ENCODE peak calls at places on chromosome 17, in five cellular contexts. O is IMR-90, E is ovary, L is A549, A is body of pancreas. X is an unnamed sample.

GRCh38 chr17:66777689-66778225 is 57.2 kb upstream of the CACNG5 start:
- DNase-seq in O (peak; percentile 44), E (no peak), L (no peak), A (no peak), X (no peak)

GRCh38 chr17:51439395-51440229 is 179.3 kb downstream of the UTP18 start:
- DNase-seq in O (no peak), E (no peak), L (no peak), A (no peak), X (no peak)

GRCh38 chr17:60231691-60232090 is 81.9 kb downstream of the CA4 start:
- DNase-seq in O (peak; percentile 58), E (no peak), L (no peak), A (no peak), X (no peak)

GRCh38 chr17:49993423-49994037 is 1.5 kb downstream of the DLX3 start:
- DNase-seq in O (no peak), E (peak; percentile 55), L (no peak), A (peak; percentile 52), X (no peak)

GRCh38 chr17:46163316-46163715 is 29.9 kb downstream of the KANSL1 start:
- DNase-seq in O (no peak), E (no peak), L (no peak), A (no peak), X (no peak)

GRCh38 chr17:43314582-43314981 is 80.8 kb upstream of the RNU2-1 start:
- DNase-seq in O (no peak), E (no peak), L (no peak), A (no peak), X (no peak)

GRCh38 chr17:15232517-15232915 is 32.6 kb downstream of the PMP22 start:
- DNase-seq in O (no peak), E (no peak), L (no peak), A (no peak), X (no peak)

GRCh38 chr17:36072431-36073121 is 8.5 kb downstream of the CCL18 start:
- DNase-seq in O (peak; percentile 10), E (no peak), L (peak; percentile 70), A (peak; percentile 67), X (peak; percentile 73)

GRCh38 chr17:45029758-45030423 is 21.5 kb downstream of the DCAKD start:
- DNase-seq in O (no peak), E (no peak), L (no peak), A (no peak), X (no peak)

GRCh38 chr17:10103712-10104111 is 94.7 kb downstream of the GAS7 start:
- DNase-seq in O (no peak), E (no peak), L (no peak), A (no peak), X (no peak)

GRCh38 chr17:40980594-40980993 is 3.5 kb downstream of the KRT40 start:
- DNase-seq in O (peak; percentile 63), E (no peak), L (no peak), A (peak; percentile 20), X (peak; percentile 54)

GRCh38 chr17:79909121-79909520 is 69.9 kb upstream of the CBX4 start:
- DNase-seq in O (no peak), E (no peak), L (no peak), A (no peak), X (no peak)

GRCh38 chr17:82399601-82400101 is 18.5 kb upstream of the HEXD start:
- DNase-seq in O (no peak), E (no peak), L (no peak), A (no peak), X (no peak)

GRCh38 chr17:67733371-67733770 is 15.6 kb downstream of the NOL11 start:
- DNase-seq in O (no peak), E (no peak), L (no peak), A (no peak), X (no peak)

GRCh38 chr17:42843358-42843934 is 934 bp upstream of the AOC2 start:
- DNase-seq in O (peak; percentile 74), E (no peak), L (peak; percentile 91), A (peak; percentile 55), X (peak; percentile 40)

GRCh38 chr17:48577946-48578615 is at the start of gene HOXB4:
- DNase-seq in O (peak; percentile 88), E (no peak), L (no peak), A (peak; percentile 50), X (peak; percentile 77)

GRCh38 chr17:81345211-81346089 is 49.8 kb upstream of the BAHCC1 start:
- DNase-seq in O (peak; percentile 87), E (peak; percentile 92), L (peak; percentile 91), A (peak; percentile 92), X (peak; percentile 63)

GRCh38 chr17:59707971-59708425 is 544 bp downstream of the VMP1 start:
- DNase-seq in O (no peak), E (no peak), L (peak; percentile 40), A (peak; percentile 15), X (no peak)

GRCh38 chr17:67608691-67609090 is 109.0 kb upstream of the NOL11 start:
- DNase-seq in O (peak; percentile 91), E (no peak), L (no peak), A (no peak), X (no peak)

GRCh38 chr17:78499715-78500540 is 77.3 kb downstream of the DNAH17 start:
- DNase-seq in O (no peak), E (no peak), L (no peak), A (no peak), X (no peak)

GRCh38 chr17:44355310-44355640 is 8.4 kb downstream of the FAM171A2 start:
- DNase-seq in O (no peak), E (no peak), L (no peak), A (no peak), X (no peak)

GRCh38 chr17:48626470-48627241 is 498 bp upstream of the HOXB9 start:
- DNase-seq in O (peak; percentile 47), E (no peak), L (peak; percentile 86), A (no peak), X (no peak)

GRCh38 chr17:12959441-12959840 is 58.4 kb downstream of the ELAC2 start:
- DNase-seq in O (peak; percentile 69), E (no peak), L (no peak), A (no peak), X (no peak)

DNA sequence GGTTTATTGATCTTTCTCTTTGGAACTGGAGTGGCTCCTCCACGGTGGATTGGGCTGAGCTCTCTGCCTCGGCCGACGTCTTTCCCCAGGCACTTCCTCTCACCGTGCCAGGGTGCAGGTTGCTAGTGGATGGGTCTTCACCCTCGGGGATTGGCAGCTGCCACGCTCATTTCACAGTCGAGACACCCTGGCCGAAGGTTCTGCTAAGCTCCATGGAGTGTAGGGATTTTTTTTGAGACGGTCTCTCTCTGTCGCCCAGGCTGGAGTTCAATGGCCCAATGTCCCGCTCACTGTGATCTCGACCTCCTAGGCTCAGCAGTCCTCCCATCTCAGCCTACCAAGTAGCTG is 280.8 kb downstream of the SEC14L1 start:
- DNase-seq in O (no peak), E (no peak), L (no peak), A (no peak), X (no peak)
- H3K4me1 ChIP-seq in O (peaks cover 60% of the 10 kb centered on the region), E (peaks cover 40% of the 10 kb centered on the region), L (peaks cover 87% of the 10 kb centered on the region), A (peaks cover 66% of the 10 kb centered on the region), X (peaks cover 62% of the 10 kb centered on the region)

GRCh38 chr17:22202702-22203101 is 510.4 kb downstream of the KCNJ18 start:
- DNase-seq in O (no peak), E (no peak), L (no peak), A (no peak), X (peak; percentile 78)
- TF ChIP-seq POLR2A in O (no peak), E (no peak), L (no peak), A (no peak), X (no peak)

DNA sequence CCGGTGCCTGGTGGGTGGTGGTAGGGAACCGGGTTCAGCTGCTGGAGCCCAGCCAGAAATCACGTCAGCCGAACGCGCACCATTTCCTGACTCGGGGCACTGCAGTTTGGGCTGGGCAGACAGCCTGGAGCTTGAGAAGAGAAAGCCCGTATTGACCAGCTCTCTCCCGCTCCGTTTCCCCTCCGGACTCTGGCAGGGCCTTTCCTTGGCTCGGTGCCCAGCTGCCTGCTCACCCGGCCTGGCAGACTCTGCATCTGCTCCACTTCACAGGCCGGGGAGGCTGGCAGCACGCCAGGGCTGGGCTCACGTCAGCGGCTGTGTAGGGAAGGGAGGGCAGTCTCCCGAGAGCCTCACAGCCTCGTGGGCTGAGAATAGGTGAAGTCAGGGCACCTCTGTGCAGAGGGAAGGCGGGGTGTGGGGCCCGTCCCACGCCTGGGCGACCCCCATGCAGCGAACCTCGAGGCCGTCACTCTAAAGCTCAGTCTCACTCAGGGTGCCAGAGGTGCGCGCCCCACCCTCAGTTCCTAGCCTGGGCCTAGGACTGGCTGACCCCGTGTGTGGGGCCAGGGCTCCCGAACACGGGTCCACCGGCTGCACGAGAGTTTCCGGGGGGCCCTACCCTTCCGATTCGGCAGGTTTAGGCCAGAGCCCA is 59.1 kb downstream of the OR1D5 start:
- DNase-seq in O (peak; percentile 96), E (peak; percentile 100), L (peak; percentile 98), A (peak; percentile 100), X (peak; percentile 98)
- H3K4me1 ChIP-seq in O (peaks cover 15% of the 10 kb centered on the region), E (peaks cover 11% of the 10 kb centered on the region), L (peaks cover 40% of the 10 kb centered on the region), A (peaks cover 49% of the 10 kb centered on the region), X (peaks cover 14% of the 10 kb centered on the region)

GRCh38 chr17:27354051-27354490 is 60.2 kb downstream of the WSB1 start:
- DNase-seq in O (no peak), E (no peak), L (no peak), A (no peak), X (no peak)
- TF ChIP-seq POLR2A in O (no peak), E (no peak), L (no peak), A (no peak), X (no peak)

GRCh38 chr17:4935650-4936049 is 3.6 kb downstream of the GP1BA start:
- DNase-seq in O (no peak), E (no peak), L (no peak), A (no peak), X (no peak)

GRCh38 chr17:4937553-4937952 is 2.3 kb downstream of the SLC25A11 start:
- DNase-seq in O (no peak), E (no peak), L (no peak), A (no peak), X (no peak)

GRCh38 chr17:4934173-4934979 is 2.3 kb downstream of the GP1BA start:
- DNase-seq in O (peak; percentile 38), E (no peak), L (no peak), A (peak; percentile 52), X (no peak)

GRCh38 chr17:4938069-4938491 is 1.8 kb downstream of the SLC25A11 start:
- DNase-seq in O (no peak), E (no peak), L (no peak), A (no peak), X (no peak)

DNA sequence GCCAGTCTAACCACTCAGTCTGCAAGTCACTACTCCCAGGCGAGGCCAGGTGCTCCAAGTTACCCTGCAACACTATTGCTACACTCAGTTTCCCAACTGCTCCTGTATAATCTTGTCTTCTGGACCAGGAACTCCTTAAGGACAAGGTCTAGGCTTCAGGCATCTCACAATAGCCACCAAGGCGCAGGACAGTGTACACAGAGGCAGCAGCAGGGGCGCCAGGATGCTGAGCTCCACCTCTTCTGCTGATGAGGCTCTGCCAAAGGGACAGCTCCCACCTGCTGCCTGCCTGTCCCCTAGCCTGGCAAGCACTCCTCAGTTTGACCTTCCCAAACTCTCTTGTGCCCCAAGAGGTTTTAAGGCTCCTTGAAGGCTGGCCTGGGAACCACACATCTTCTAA is 3.4 kb downstream of the SLC25A11 start:
- DNase-seq in O (no peak), E (no peak), L (no peak), A (no peak), X (no peak)
- H3K4me1 ChIP-seq in O (peaks cover 14% of the 10 kb centered on the region), E (peaks cover 14% of the 10 kb centered on the region), L (peaks cover 13% of the 10 kb centered on the region), A (peaks cover 25% of the 10 kb centered on the region), X (peaks cover 11% of the 10 kb centered on the region)

GRCh38 chr17:18038861-18039534 is at the start of the genes ATPAF2 and GID4:
- DNase-seq in O (peak; percentile 98), E (peak; percentile 100), L (peak; percentile 98), A (peak; percentile 100), X (peak; percentile 100)
- TF ChIP-seq POLR2A in O (peak; percentile 49), E (peak; percentile 18), L (peak; percentile 58), A (no peak), X (no peak)

GRCh38 chr17:56715613-56716357 is 117.9 kb downstream of the C17orf67 start:
- DNase-seq in O (peak; percentile 82), E (peak; percentile 68), L (peak; percentile 88), A (peak; percentile 84), X (peak; percentile 90)
- H3K4me1 ChIP-seq in O (peaks cover 6% of the 10 kb centered on the region), E (no peaks in the 10 kb centered on the region), L (no peaks in the 10 kb centered on the region), A (no peaks in the 10 kb centered on the region), X (no peaks in the 10 kb centered on the region)

X was measured in testis.